ENCODE peak calls at places on chromosomes 13 and 19, in eight cellular contexts. One of them, this sample, is unnamed.
A peak's percentile ranks its signal among the peaks of the same experiment; 100 is the strongest.

GRCh38 chr19:55146648-55147218 is 2.3 kb downstream of the TNNT1 start:
- DNase-seq in uterus: no peak
- DNase-seq in cardiac muscle cell: peak; percentile 37
- DNase-seq in CD8-positive, alpha-beta T cell: no peak
- DNase-seq in gastrocnemius medialis: peak; percentile 55
- DNase-seq in GM23248: peak; percentile 16
- DNase-seq in endothelial cell of umbilical vein: no peak
- DNase-seq in left lung: no peak
- DNase-seq in this sample: no peak

GRCh38 chr13:58048670-58049069 is 417.1 kb downstream of the PCDH17 start:
- DNase-seq in CD8-positive, alpha-beta T cell: no peak
- DNase-seq in gastrocnemius medialis: no peak
- DNase-seq in cardiac muscle cell: no peak
- DNase-seq in left lung: no peak
- DNase-seq in GM23248: no peak
- DNase-seq in uterus: no peak
- DNase-seq in endothelial cell of umbilical vein: no peak
- DNase-seq in this sample: no peak

GRCh38 chr13:76379341-76380105 is 506.7 kb downstream of the KCTD12 start:
- DNase-seq in endothelial cell of umbilical vein: no peak
- DNase-seq in left lung: no peak
- DNase-seq in GM23248: no peak
- DNase-seq in cardiac muscle cell: no peak
- DNase-seq in gastrocnemius medialis: no peak
- DNase-seq in uterus: no peak
- DNase-seq in CD8-positive, alpha-beta T cell: no peak
- DNase-seq in this sample: no peak

GRCh38 chr13:96089749-96090239 is at the start of gene HS6ST3:
- DNase-seq in CD8-positive, alpha-beta T cell: no peak
- DNase-seq in gastrocnemius medialis: peak; percentile 40
- DNase-seq in endothelial cell of umbilical vein: peak; percentile 15
- DNase-seq in GM23248: peak; percentile 42
- DNase-seq in uterus: peak; percentile 20
- DNase-seq in cardiac muscle cell: peak; percentile 56
- DNase-seq in left lung: peak; percentile 34
- DNase-seq in this sample: no peak

GRCh38 chr13:75327132-75327505 is 154.8 kb downstream of the TBC1D4 start:
- DNase-seq in uterus: no peak
- DNase-seq in gastrocnemius medialis: no peak
- DNase-seq in CD8-positive, alpha-beta T cell: no peak
- DNase-seq in cardiac muscle cell: no peak
- DNase-seq in left lung: no peak
- DNase-seq in endothelial cell of umbilical vein: no peak
- DNase-seq in GM23248: no peak
- DNase-seq in this sample: no peak

GRCh38 chr13:76189882-76190519 is 553.9 kb downstream of the LMO7 start:
- DNase-seq in endothelial cell of umbilical vein: no peak
- DNase-seq in gastrocnemius medialis: no peak
- DNase-seq in CD8-positive, alpha-beta T cell: no peak
- DNase-seq in cardiac muscle cell: no peak
- DNase-seq in GM23248: no peak
- DNase-seq in uterus: no peak
- DNase-seq in left lung: no peak
- DNase-seq in this sample: no peak

GRCh38 chr19:56837892-56838679 is 2.4 kb downstream of the PEG3 start:
- DNase-seq in endothelial cell of umbilical vein: no peak
- DNase-seq in cardiac muscle cell: no peak
- DNase-seq in gastrocnemius medialis: peak; percentile 28
- DNase-seq in uterus: peak; percentile 68
- DNase-seq in CD8-positive, alpha-beta T cell: no peak
- DNase-seq in GM23248: peak; percentile 60
- DNase-seq in left lung: peak; percentile 75
- DNase-seq in this sample: no peak

GRCh38 chr13:27997904-27998522 is 9.5 kb upstream of the URAD start:
- DNase-seq in endothelial cell of umbilical vein: peak; percentile 39
- DNase-seq in left lung: no peak
- DNase-seq in CD8-positive, alpha-beta T cell: peak; percentile 16
- DNase-seq in cardiac muscle cell: peak; percentile 81
- DNase-seq in gastrocnemius medialis: no peak
- DNase-seq in uterus: no peak
- DNase-seq in GM23248: peak; percentile 71
- DNase-seq in this sample: no peak

GRCh38 chr19:54232552-54232934 is 9.7 kb upstream of the LILRB3 start:
- DNase-seq in GM23248: no peak
- DNase-seq in gastrocnemius medialis: no peak
- DNase-seq in CD8-positive, alpha-beta T cell: no peak
- DNase-seq in cardiac muscle cell: no peak
- DNase-seq in endothelial cell of umbilical vein: no peak
- DNase-seq in left lung: no peak
- DNase-seq in uterus: no peak
- DNase-seq in this sample: no peak

GRCh38 chr13:20873348-20873747 is 29.2 kb downstream of the XPO4 start:
- DNase-seq in uterus: no peak
- DNase-seq in gastrocnemius medialis: no peak
- DNase-seq in endothelial cell of umbilical vein: peak; percentile 55
- DNase-seq in GM23248: peak; percentile 78
- DNase-seq in cardiac muscle cell: no peak
- DNase-seq in CD8-positive, alpha-beta T cell: no peak
- DNase-seq in left lung: no peak
- DNase-seq in this sample: no peak

GRCh38 chr13:109985871-109986270 is 199.5 kb upstream of the IRS2 start:
- DNase-seq in CD8-positive, alpha-beta T cell: no peak
- DNase-seq in endothelial cell of umbilical vein: no peak
- DNase-seq in GM23248: peak; percentile 37
- DNase-seq in gastrocnemius medialis: no peak
- DNase-seq in left lung: no peak
- DNase-seq in uterus: no peak
- DNase-seq in cardiac muscle cell: no peak
- DNase-seq in this sample: no peak

GRCh38 chr13:109990296-109990695 is 203.9 kb upstream of the IRS2 start:
- DNase-seq in cardiac muscle cell: no peak
- DNase-seq in left lung: no peak
- DNase-seq in endothelial cell of umbilical vein: no peak
- DNase-seq in CD8-positive, alpha-beta T cell: no peak
- DNase-seq in uterus: no peak
- DNase-seq in GM23248: no peak
- DNase-seq in gastrocnemius medialis: no peak
- DNase-seq in this sample: no peak

GRCh38 chr13:109989686-109990085 is 203.3 kb upstream of the IRS2 start:
- DNase-seq in cardiac muscle cell: no peak
- DNase-seq in left lung: no peak
- DNase-seq in GM23248: peak; percentile 69
- DNase-seq in CD8-positive, alpha-beta T cell: no peak
- DNase-seq in uterus: no peak
- DNase-seq in gastrocnemius medialis: no peak
- DNase-seq in endothelial cell of umbilical vein: no peak
- DNase-seq in this sample: no peak

GRCh38 chr13:109989155-109989554 is 202.8 kb upstream of the IRS2 start:
- DNase-seq in endothelial cell of umbilical vein: no peak
- DNase-seq in CD8-positive, alpha-beta T cell: no peak
- DNase-seq in GM23248: peak; percentile 77
- DNase-seq in gastrocnemius medialis: no peak
- DNase-seq in left lung: no peak
- DNase-seq in cardiac muscle cell: no peak
- DNase-seq in uterus: no peak
- DNase-seq in this sample: no peak

GRCh38 chr13:109986851-109987250 is 200.5 kb upstream of the IRS2 start:
- DNase-seq in gastrocnemius medialis: no peak
- DNase-seq in GM23248: no peak
- DNase-seq in CD8-positive, alpha-beta T cell: no peak
- DNase-seq in endothelial cell of umbilical vein: no peak
- DNase-seq in cardiac muscle cell: no peak
- DNase-seq in left lung: no peak
- DNase-seq in uterus: no peak
- DNase-seq in this sample: no peak
- H3K27me3 ChIP-seq in gastrocnemius medialis: no peaks in the 10 kb centered on the region
- H3K27me3 ChIP-seq in GM23248: no peaks in the 10 kb centered on the region
- H3K27me3 ChIP-seq in CD8-positive, alpha-beta T cell: no peaks in the 10 kb centered on the region
- H3K27me3 ChIP-seq in endothelial cell of umbilical vein: no peaks in the 10 kb centered on the region
- H3K27me3 ChIP-seq in cardiac muscle cell: no peaks in the 10 kb centered on the region
- H3K27me3 ChIP-seq in left lung: no peaks in the 10 kb centered on the region
- H3K27me3 ChIP-seq in uterus: no peaks in the 10 kb centered on the region
- H3K27me3 ChIP-seq in this sample: no peaks in the 10 kb centered on the region

GRCh38 chr19:7914598-7915045 is at the start of gene TGFBR3L:
- DNase-seq in GM23248: no peak
- DNase-seq in left lung: no peak
- DNase-seq in uterus: peak; percentile 14
- DNase-seq in endothelial cell of umbilical vein: no peak
- DNase-seq in gastrocnemius medialis: no peak
- DNase-seq in cardiac muscle cell: no peak
- DNase-seq in CD8-positive, alpha-beta T cell: no peak
- DNase-seq in this sample: no peak
- H3K27me3 ChIP-seq in GM23248: no peaks in the 10 kb centered on the region
- H3K27me3 ChIP-seq in left lung: peaks cover 61% of the 10 kb centered on the region
- H3K27me3 ChIP-seq in uterus: peaks cover 6% of the 10 kb centered on the region
- H3K27me3 ChIP-seq in endothelial cell of umbilical vein: peaks cover 31% of the 10 kb centered on the region
- H3K27me3 ChIP-seq in gastrocnemius medialis: peaks cover 46% of the 10 kb centered on the region
- H3K27me3 ChIP-seq in cardiac muscle cell: peaks cover 51% of the 10 kb centered on the region
- H3K27me3 ChIP-seq in CD8-positive, alpha-beta T cell: peaks cover 21% of the 10 kb centered on the region
- H3K27me3 ChIP-seq in this sample: peaks cover 7% of the 10 kb centered on the region

GRCh38 chr19:18789883-18790565 is 1.1 kb downstream of the COMP start:
- DNase-seq in GM23248: peak; percentile 59
- DNase-seq in CD8-positive, alpha-beta T cell: no peak
- DNase-seq in gastrocnemius medialis: no peak
- DNase-seq in endothelial cell of umbilical vein: no peak
- DNase-seq in cardiac muscle cell: peak; percentile 32
- DNase-seq in uterus: no peak
- DNase-seq in left lung: no peak
- DNase-seq in this sample: no peak
- H3K27me3 ChIP-seq in GM23248: peaks cover 44% of the 10 kb centered on the region
- H3K27me3 ChIP-seq in CD8-positive, alpha-beta T cell: peaks cover 36% of the 10 kb centered on the region
- H3K27me3 ChIP-seq in gastrocnemius medialis: peaks cover 79% of the 10 kb centered on the region
- H3K27me3 ChIP-seq in endothelial cell of umbilical vein: peaks cover 51% of the 10 kb centered on the region
- H3K27me3 ChIP-seq in cardiac muscle cell: peaks cover 100% of the 10 kb centered on the region
- H3K27me3 ChIP-seq in uterus: peaks cover 50% of the 10 kb centered on the region
- H3K27me3 ChIP-seq in left lung: peaks cover 100% of the 10 kb centered on the region
- H3K27me3 ChIP-seq in this sample: peaks cover 71% of the 10 kb centered on the region

GRCh38 chr19:1467512-1468273 is 11.3 kb downstream of the C19orf25 start:
- DNase-seq in uterus: no peak
- DNase-seq in gastrocnemius medialis: no peak
- DNase-seq in CD8-positive, alpha-beta T cell: no peak
- DNase-seq in GM23248: no peak
- DNase-seq in cardiac muscle cell: no peak
- DNase-seq in left lung: no peak
- DNase-seq in endothelial cell of umbilical vein: no peak
- DNase-seq in this sample: no peak

GRCh38 chr19:1467228-1467511 is 11.8 kb downstream of the C19orf25 start:
- DNase-seq in gastrocnemius medialis: no peak
- DNase-seq in cardiac muscle cell: no peak
- DNase-seq in uterus: no peak
- DNase-seq in CD8-positive, alpha-beta T cell: no peak
- DNase-seq in GM23248: no peak
- DNase-seq in left lung: no peak
- DNase-seq in endothelial cell of umbilical vein: no peak
- DNase-seq in this sample: no peak

GRCh38 chr19:1466018-1466460 is 13.0 kb downstream of the C19orf25 start:
- DNase-seq in CD8-positive, alpha-beta T cell: no peak
- DNase-seq in left lung: no peak
- DNase-seq in uterus: no peak
- DNase-seq in gastrocnemius medialis: no peak
- DNase-seq in endothelial cell of umbilical vein: no peak
- DNase-seq in GM23248: no peak
- DNase-seq in cardiac muscle cell: no peak
- DNase-seq in this sample: no peak

GRCh38 chr19:1465191-1466016 is 13.6 kb downstream of the C19orf25 start:
- DNase-seq in cardiac muscle cell: peak; percentile 73
- DNase-seq in uterus: no peak
- DNase-seq in CD8-positive, alpha-beta T cell: peak; percentile 26
- DNase-seq in left lung: no peak
- DNase-seq in endothelial cell of umbilical vein: peak; percentile 41
- DNase-seq in GM23248: no peak
- DNase-seq in gastrocnemius medialis: no peak
- DNase-seq in this sample: no peak

GRCh38 chr19:1466461-1467227 is 12.4 kb downstream of the C19orf25 start:
- DNase-seq in gastrocnemius medialis: no peak
- DNase-seq in cardiac muscle cell: peak; percentile 32
- DNase-seq in left lung: no peak
- DNase-seq in CD8-positive, alpha-beta T cell: no peak
- DNase-seq in endothelial cell of umbilical vein: no peak
- DNase-seq in GM23248: peak; percentile 47
- DNase-seq in uterus: no peak
- DNase-seq in this sample: no peak
- H3K27me3 ChIP-seq in gastrocnemius medialis: peaks cover 58% of the 10 kb centered on the region
- H3K27me3 ChIP-seq in cardiac muscle cell: peaks cover 82% of the 10 kb centered on the region
- H3K27me3 ChIP-seq in left lung: peaks cover 78% of the 10 kb centered on the region
- H3K27me3 ChIP-seq in CD8-positive, alpha-beta T cell: peaks cover 21% of the 10 kb centered on the region
- H3K27me3 ChIP-seq in endothelial cell of umbilical vein: peaks cover 65% of the 10 kb centered on the region
- H3K27me3 ChIP-seq in GM23248: no peaks in the 10 kb centered on the region
- H3K27me3 ChIP-seq in uterus: peaks cover 24% of the 10 kb centered on the region
- H3K27me3 ChIP-seq in this sample: peaks cover 38% of the 10 kb centered on the region

DNA sequence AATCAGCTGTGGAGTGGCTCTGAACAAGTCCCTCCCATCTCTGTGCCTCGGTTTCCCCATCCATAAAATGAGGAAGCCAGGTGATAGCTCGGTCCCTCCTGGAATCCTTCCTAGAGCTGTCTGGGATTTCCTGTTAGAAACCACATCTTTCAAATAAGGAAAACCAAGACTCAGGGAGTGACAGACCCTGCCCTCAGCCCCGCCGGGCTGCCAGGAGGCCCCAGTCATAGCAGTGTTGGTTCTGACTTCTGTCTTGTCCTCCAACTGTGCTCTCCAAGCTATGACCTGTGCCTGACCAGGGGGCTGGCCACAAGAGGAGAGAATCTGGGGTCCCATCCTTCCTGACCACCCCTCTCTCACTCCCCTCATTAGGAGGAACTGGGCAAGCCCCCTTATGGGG is 1.1 kb upstream of the SHD start:
- DNase-seq in GM23248: no peak
- DNase-seq in left lung: no peak
- DNase-seq in gastrocnemius medialis: no peak
- DNase-seq in CD8-positive, alpha-beta T cell: no peak
- DNase-seq in endothelial cell of umbilical vein: no peak
- DNase-seq in cardiac muscle cell: no peak
- DNase-seq in uterus: no peak
- DNase-seq in this sample: no peak
- H3K27me3 ChIP-seq in GM23248: peaks cover 29% of the 10 kb centered on the region
- H3K27me3 ChIP-seq in left lung: peaks cover 63% of the 10 kb centered on the region
- H3K27me3 ChIP-seq in gastrocnemius medialis: peaks cover 36% of the 10 kb centered on the region
- H3K27me3 ChIP-seq in CD8-positive, alpha-beta T cell: peaks cover 12% of the 10 kb centered on the region
- H3K27me3 ChIP-seq in endothelial cell of umbilical vein: peaks cover 30% of the 10 kb centered on the region
- H3K27me3 ChIP-seq in cardiac muscle cell: no peaks in the 10 kb centered on the region
- H3K27me3 ChIP-seq in uterus: peaks cover 30% of the 10 kb centered on the region
- H3K27me3 ChIP-seq in this sample: peaks cover 27% of the 10 kb centered on the region

DNA sequence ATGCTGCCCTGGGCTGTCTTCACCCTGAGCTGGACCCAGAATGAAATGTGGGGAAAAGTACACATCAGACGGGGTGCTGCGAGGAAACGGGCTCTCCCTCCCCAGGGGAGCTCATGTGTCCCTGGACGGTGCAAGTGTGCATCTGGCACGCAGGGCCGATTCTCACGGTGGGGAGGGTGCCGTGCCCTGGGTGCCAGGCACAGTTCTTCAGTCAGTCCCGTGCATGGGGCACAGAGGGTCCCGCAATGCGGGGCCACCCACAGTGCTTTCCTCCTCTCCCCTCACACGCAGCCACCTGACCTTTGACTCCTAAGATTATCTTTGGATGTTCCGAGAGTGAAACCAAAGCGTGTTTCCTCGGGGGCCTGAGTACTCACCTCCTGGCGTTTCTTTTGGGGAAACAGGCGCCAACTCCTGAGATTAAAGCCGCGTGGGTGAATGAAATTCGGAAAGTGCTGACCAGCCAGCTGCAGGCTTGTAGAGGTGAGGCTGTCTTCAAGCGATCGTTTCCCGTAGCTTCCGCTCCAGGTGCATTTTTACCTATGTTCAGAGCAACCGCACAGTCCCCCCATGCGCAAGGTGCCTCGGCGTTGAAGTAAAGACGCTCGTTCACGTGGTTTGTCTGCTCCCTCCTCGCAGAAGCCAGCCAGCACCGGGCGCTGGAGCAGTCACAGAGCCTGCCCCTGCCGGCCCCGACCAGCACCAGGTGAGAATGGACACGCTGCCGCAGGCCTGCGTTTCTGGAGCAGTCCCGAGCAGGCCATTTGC is 17.5 kb upstream of the F7 start:
- DNase-seq in left lung: no peak
- DNase-seq in gastrocnemius medialis: no peak
- DNase-seq in endothelial cell of umbilical vein: no peak
- DNase-seq in uterus: no peak
- DNase-seq in GM23248: no peak
- DNase-seq in CD8-positive, alpha-beta T cell: no peak
- DNase-seq in cardiac muscle cell: no peak
- DNase-seq in this sample: no peak
- H3K27me3 ChIP-seq in left lung: no peaks in the 10 kb centered on the region
- H3K27me3 ChIP-seq in gastrocnemius medialis: no peaks in the 10 kb centered on the region
- H3K27me3 ChIP-seq in endothelial cell of umbilical vein: no peaks in the 10 kb centered on the region
- H3K27me3 ChIP-seq in uterus: no peaks in the 10 kb centered on the region
- H3K27me3 ChIP-seq in GM23248: peaks cover 6% of the 10 kb centered on the region
- H3K27me3 ChIP-seq in CD8-positive, alpha-beta T cell: no peaks in the 10 kb centered on the region
- H3K27me3 ChIP-seq in cardiac muscle cell: peaks cover 2% of the 10 kb centered on the region
- H3K27me3 ChIP-seq in this sample: peaks cover 17% of the 10 kb centered on the region